ENCODE peak calls at places on chromosomes 6 and 20, in four cellular contexts. U, A, G and J are unnamed samples.

GRCh38 chr20:11235058-11235457 is 561.3 kb upstream of the JAG1 start:
- DNase-seq in A (no peak), G (peak), U (peak), J (no peak)

GRCh38 chr6:6918216-6918983 is 189.4 kb upstream of the RREB1 start:
- DNase-seq in G (peak), A (no peak), U (peak), J (no peak)

GRCh38 chr6:143579703-143580102 is 68.2 kb upstream of the FUCA2 start:
- DNase-seq in U (peak), A (no peak), G (no peak), J (no peak)

GRCh38 chr6:131950767-131951575 is at the start of gene CCN2:
- DNase-seq in A (no peak), U (peak), G (peak), J (peak)

GRCh38 chr20:19026121-19026878 is 186.1 kb upstream of the SLC24A3 start:
- DNase-seq in A (no peak), G (no peak), U (no peak), J (no peak)

GRCh38 chr6:109073344-109074235 is 21.1 kb downstream of the SESN1 start:
- DNase-seq in A (no peak), U (peak), G (peak), J (no peak)

GRCh38 chr6:89272611-89273010 is 42.5 kb downstream of the GABRR2 start:
- DNase-seq in U (no peak), A (no peak), G (no peak), J (no peak)

GRCh38 chr6:21448485-21449109 is 145.0 kb upstream of the SOX4 start:
- DNase-seq in G (no peak), A (no peak), U (no peak), J (no peak)

GRCh38 chr6:34511923-34512737 is 44.0 kb downstream of the SPDEF start:
- DNase-seq in U (no peak), G (no peak), A (no peak), J (no peak)